ENCODE peak calls at places on chromosome 6, in eight cellular contexts. W is T-helper 9 cell; P is CD4-positive, alpha-beta T cell; Z is fibroblast of mammary gland; O is kidney epithelial cell; J is AG04450; Q is epithelial cell of esophagus; G is NCI-H1436 treated with DMSO at 0.1 percent for 48 hours. B is an unnamed sample.

GRCh38 chr6:41051873-41052272 is 1.1 kb upstream of the APOBEC2 start:
- DNase-seq in W (no peak), P (no peak), Z (no peak), O (no peak), J (no peak), Q (no peak), G (no peak), B (no peak)

GRCh38 chr6:127824061-127824460 is 76.8 kb downstream of the THEMIS start:
- DNase-seq in W (no peak), P (no peak), Z (no peak), O (no peak), J (no peak), Q (no peak), G (no peak), B (no peak)

GRCh38 chr6:34025851-34026250 is 120.0 kb downstream of the GRM4 start:
- DNase-seq in W (no peak), P (no peak), Z (no peak), O (no peak), J (no peak), Q (no peak), G (no peak), B (no peak)

GRCh38 chr6:168666751-168667427 is 225.9 kb downstream of the SMOC2 start:
- DNase-seq in W (no peak), P (no peak), Z (no peak), O (peak; percentile 35), J (no peak), Q (peak; percentile 77), G (no peak), B (no peak)

GRCh38 chr6:6588924-6589696 is 590 bp downstream of the LY86 start:
- DNase-seq in W (no peak), P (no peak), Z (no peak), O (no peak), J (no peak), Q (no peak), G (no peak), B (no peak)

GRCh38 chr6:167470836-167471547 is 146.1 kb downstream of the TTLL2 start:
- DNase-seq in W (no peak), P (no peak), Z (no peak), O (no peak), J (no peak), Q (no peak), G (no peak), B (no peak)

GRCh38 chr6:17883665-17884500 is 103.6 kb downstream of the KIF13A start:
- DNase-seq in W (no peak), P (no peak), Z (no peak), O (no peak), J (no peak), Q (no peak), G (no peak), B (no peak)

GRCh38 chr6:24666097-24666615 is 543 bp downstream of the TDP2 start:
- DNase-seq in W (no peak), P (no peak), Z (peak; percentile 21), O (no peak), J (no peak), Q (peak; percentile 54), G (no peak), B (no peak)

GRCh38 chr6:51928320-51928719 is 159.1 kb downstream of the PKHD1 start:
- DNase-seq in W (no peak), P (no peak), Z (no peak), O (no peak), J (no peak), Q (no peak), G (no peak), B (no peak)

GRCh38 chr6:137011406-137011805 is 33.4 kb downstream of the IL20RA start:
- DNase-seq in W (no peak), P (no peak), Z (no peak), O (no peak), J (no peak), Q (peak; percentile 43), G (no peak), B (no peak)

GRCh38 chr6:4274382-4275082 is 139.2 kb upstream of the ECI2 start:
- DNase-seq in W (no peak), P (no peak), Z (no peak), O (no peak), J (no peak), Q (peak; percentile 62), G (no peak), B (no peak)

GRCh38 chr6:149128489-149129145 is 188.9 kb upstream of the TAB2 start:
- DNase-seq in W (no peak), P (no peak), Z (no peak), O (no peak), J (no peak), Q (no peak), G (no peak), B (no peak)

GRCh38 chr6:117142995-117143394 is 122.4 kb upstream of the VGLL2 start:
- DNase-seq in W (no peak), P (no peak), Z (no peak), O (no peak), J (no peak), Q (no peak), G (no peak), B (no peak)

GRCh38 chr6:21595265-21595950 is 1.9 kb downstream of the SOX4 start:
- DNase-seq in W (no peak), P (no peak), Z (peak; percentile 14), O (no peak), J (no peak), Q (peak; percentile 36), G (no peak), B (peak; percentile 49)

GRCh38 chr6:52712136-52712535 is 41.2 kb downstream of the TMEM14A start:
- DNase-seq in W (no peak), P (no peak), Z (peak; percentile 37), O (no peak), J (no peak), Q (peak; percentile 52), G (no peak), B (no peak)

GRCh38 chr6:24918641-24919403 is 16.9 kb downstream of the RIPOR2 start:
- DNase-seq in W (no peak), P (no peak), Z (no peak), O (no peak), J (no peak), Q (no peak), G (no peak), B (no peak)

GRCh38 chr6:41712651-41713103 is 22.7 kb downstream of the TFEB start:
- DNase-seq in W (no peak), P (no peak), Z (no peak), O (no peak), J (no peak), Q (no peak), G (no peak), B (peak; percentile 75)

GRCh38 chr6:43708857-43709653 is 21.5 kb upstream of the MRPS18A start:
- DNase-seq in W (no peak), P (no peak), Z (peak; percentile 96), O (peak; percentile 21), J (peak; percentile 57), Q (peak; percentile 55), G (no peak), B (no peak)

GRCh38 chr6:160082627-160083026 is 39.0 kb upstream of the SLC22A1 start:
- DNase-seq in W (no peak), P (no peak), Z (peak; percentile 52), O (no peak), J (no peak), Q (peak; percentile 53), G (no peak), B (no peak)

GRCh38 chr6:160277546-160277945 is 18.9 kb upstream of the SLC22A2 start:
- DNase-seq in W (no peak), P (no peak), Z (no peak), O (no peak), J (no peak), Q (no peak), G (no peak), B (no peak)

GRCh38 chr6:23272536-23272935 is 703.2 kb downstream of the HDGFL1 start:
- DNase-seq in W (no peak), P (no peak), Z (no peak), O (no peak), J (no peak), Q (peak; percentile 22), G (no peak), B (no peak)

GRCh38 chr6:76230711-76231110 is 158.2 kb upstream of the IMPG1 start:
- DNase-seq in W (no peak), P (no peak), Z (no peak), O (no peak), J (no peak), Q (peak; percentile 44), G (no peak), B (peak; percentile 19)

GRCh38 chr6:113596907-113597583 is 260.1 kb upstream of the MARCKS start:
- DNase-seq in W (no peak), P (no peak), Z (peak; percentile 82), O (no peak), J (no peak), Q (no peak), G (peak; percentile 89), B (no peak)

GRCh38 chr6:151292974-151293373 is 53.2 kb downstream of the AKAP12 start:
- DNase-seq in W (no peak), P (no peak), Z (peak; percentile 15), O (no peak), J (peak; percentile 52), Q (no peak), G (no peak), B (no peak)

GRCh38 chr6:27293436-27294152 is 18.5 kb downstream of the POM121L2 start:
- DNase-seq in W (no peak), P (no peak), Z (peak; percentile 75), O (no peak), J (no peak), Q (peak; percentile 81), G (no peak), B (peak; percentile 87)

GRCh38 chr6:16901777-16902176 is 140.5 kb upstream of the ATXN1 start:
- DNase-seq in W (no peak), P (no peak), Z (peak; percentile 83), O (no peak), J (no peak), Q (peak; percentile 42), G (no peak), B (peak; percentile 21)

GRCh38 chr6:84860954-84861353 is 96.6 kb upstream of the TBX18 start:
- DNase-seq in W (no peak), P (no peak), Z (peak; percentile 79), O (no peak), J (no peak), Q (no peak), G (no peak), B (no peak)

GRCh38 chr6:90885611-90886056 is 298.8 kb upstream of the MAP3K7 start:
- DNase-seq in W (no peak), P (no peak), Z (no peak), O (no peak), J (no peak), Q (peak; percentile 50), G (no peak), B (no peak)

GRCh38 chr6:105592329-105592728 is 189.4 kb upstream of the PREP start:
- DNase-seq in W (no peak), P (no peak), Z (peak; percentile 97), O (no peak), J (peak; percentile 63), Q (peak; percentile 95), G (no peak), B (peak; percentile 22)

GRCh38 chr6:7769702-7770101 is 43.8 kb downstream of the BMP6 start:
- DNase-seq in W (no peak), P (no peak), Z (peak; percentile 47), O (no peak), J (no peak), Q (peak; percentile 46), G (no peak), B (no peak)

GRCh38 chr6:132763269-132763668 is 5.6 kb upstream of the VNN2 start:
- DNase-seq in W (no peak), P (peak; percentile 7), Z (no peak), O (no peak), J (no peak), Q (no peak), G (no peak), B (no peak)

GRCh38 chr6:66376021-66376420 is 669.0 kb upstream of the EYS start:
- DNase-seq in W (no peak), P (no peak), Z (peak; percentile 7), O (no peak), J (no peak), Q (peak; percentile 23), G (no peak), B (no peak)

GRCh38 chr6:141451176-141451507 is 681.6 kb upstream of the GJE1 start:
- DNase-seq in W (no peak), P (no peak), Z (no peak), O (no peak), J (no peak), Q (peak; percentile 60), G (no peak), B (no peak)

GRCh38 chr6:1552296-1552761 is 57.4 kb upstream of the FOXC1 start:
- DNase-seq in W (no peak), P (no peak), Z (peak; percentile 69), O (no peak), J (no peak), Q (peak; percentile 39), G (no peak), B (peak; percentile 42)

B was measured in HT-29.